ENCODE peak calls at places on chromosomes 1 and 21, in seven cellular contexts. T is breast epithelium, J is transverse colon, M is esophagus muscularis mucosa, I is GM23338, E is sigmoid colon, B is H1. N is an unnamed sample.

GRCh38 chr21:35222541-35222941 is 173.4 kb upstream of the RUNX1 start:
- DNase-seq in T (no peak), J (no peak), M (no peak), I (no peak), E (no peak), B (no peak), N (no peak)

GRCh38 chr1:82486969-82487368 is 686.2 kb downstream of the ADGRL2 start:
- DNase-seq in T (no peak), J (no peak), M (no peak), I (no peak), E (no peak), B (no peak), N (no peak)

GRCh38 chr1:48817505-48818114 is 40.9 kb upstream of the BEND5 start:
- DNase-seq in T (peak; percentile 52), J (peak; percentile 56), M (no peak), I (peak; percentile 83), E (peak; percentile 71), B (peak; percentile 76), N (peak; percentile 71)

GRCh38 chr1:223714421-223714724 is 2.0 kb downstream of the CAPN2 start:
- DNase-seq in T (no peak), J (peak; percentile 2), M (no peak), I (no peak), E (no peak), B (no peak), N (no peak)

GRCh38 chr1:50493710-50494109 is 70.5 kb upstream of the DMRTA2 start:
- DNase-seq in T (no peak), J (peak; percentile 41), M (no peak), I (no peak), E (no peak), B (no peak), N (no peak)

GRCh38 chr1:172380441-172381244 is 39.8 kb upstream of the C1orf105 start:
- DNase-seq in T (no peak), J (no peak), M (no peak), I (no peak), E (no peak), B (no peak), N (no peak)

GRCh38 chr1:201565771-201566528 is 27.0 kb downstream of the NAV1 start:
- DNase-seq in T (no peak), J (no peak), M (no peak), I (no peak), E (peak; percentile 63), B (no peak), N (no peak)

GRCh38 chr1:57124768-57125446 is 159.1 kb upstream of the C8B start:
- DNase-seq in T (no peak), J (no peak), M (no peak), I (no peak), E (no peak), B (no peak), N (no peak)

GRCh38 chr1:17335821-17336718 is 28.1 kb downstream of the PADI4 start:
- DNase-seq in T (peak; percentile 54), J (peak; percentile 69), M (no peak), I (peak; percentile 94), E (peak; percentile 63), B (peak; percentile 96), N (peak; percentile 69)

GRCh38 chr1:17328855-17329254 is 20.9 kb downstream of the PADI4 start:
- DNase-seq in T (no peak), J (no peak), M (no peak), I (no peak), E (no peak), B (no peak), N (no peak)

GRCh38 chr1:17330856-17331255 is 22.9 kb downstream of the PADI4 start:
- DNase-seq in T (no peak), J (no peak), M (no peak), I (no peak), E (no peak), B (no peak), N (no peak)

GRCh38 chr1:17329610-17330009 is 21.6 kb downstream of the PADI4 start:
- DNase-seq in T (no peak), J (no peak), M (no peak), I (no peak), E (no peak), B (no peak), N (no peak)

DNA sequence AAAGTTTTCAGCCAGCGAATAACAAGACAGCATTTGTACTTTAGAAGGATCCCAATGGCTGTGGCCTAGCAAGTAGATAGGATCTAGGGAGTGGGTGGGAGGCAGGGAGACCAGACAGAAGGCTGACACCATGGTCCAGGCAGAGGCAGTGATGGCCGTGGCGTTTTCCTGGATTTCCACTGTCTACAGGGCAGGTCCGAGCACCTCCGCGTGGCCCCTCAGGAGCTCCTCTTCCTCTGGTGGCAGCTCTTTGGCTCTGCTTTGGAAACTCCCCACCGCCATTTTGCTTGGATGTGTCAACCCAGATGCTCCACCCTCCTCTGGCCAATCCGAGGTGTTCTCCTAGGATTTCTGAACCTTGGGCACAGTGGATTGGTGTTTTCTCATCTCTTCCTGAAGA is 25.1 kb downstream of the PADI4 start:
- DNase-seq in T (no peak), J (no peak), M (no peak), I (no peak), E (peak; percentile 46), B (no peak), N (no peak)
- TF ChIP-seq POLR2AphosphoS5 in T (no peak), J (no peak), M (no peak), I (no peak), E (no peak), B (no peak), N (no peak)

GRCh38 chr21:40925481-40925880 is 78.5 kb upstream of the DSCAM start:
- DNase-seq in T (no peak), J (no peak), M (peak; percentile 68), I (no peak), E (no peak), B (no peak), N (no peak)
- H3K4me1 ChIP-seq in T (no peaks in the 10 kb centered on the region), J (no peaks in the 10 kb centered on the region), M (no peaks in the 10 kb centered on the region), I (no peaks in the 10 kb centered on the region), E (no peaks in the 10 kb centered on the region), B (peaks cover 14% of the 10 kb centered on the region), N (no peaks in the 10 kb centered on the region)

DNA sequence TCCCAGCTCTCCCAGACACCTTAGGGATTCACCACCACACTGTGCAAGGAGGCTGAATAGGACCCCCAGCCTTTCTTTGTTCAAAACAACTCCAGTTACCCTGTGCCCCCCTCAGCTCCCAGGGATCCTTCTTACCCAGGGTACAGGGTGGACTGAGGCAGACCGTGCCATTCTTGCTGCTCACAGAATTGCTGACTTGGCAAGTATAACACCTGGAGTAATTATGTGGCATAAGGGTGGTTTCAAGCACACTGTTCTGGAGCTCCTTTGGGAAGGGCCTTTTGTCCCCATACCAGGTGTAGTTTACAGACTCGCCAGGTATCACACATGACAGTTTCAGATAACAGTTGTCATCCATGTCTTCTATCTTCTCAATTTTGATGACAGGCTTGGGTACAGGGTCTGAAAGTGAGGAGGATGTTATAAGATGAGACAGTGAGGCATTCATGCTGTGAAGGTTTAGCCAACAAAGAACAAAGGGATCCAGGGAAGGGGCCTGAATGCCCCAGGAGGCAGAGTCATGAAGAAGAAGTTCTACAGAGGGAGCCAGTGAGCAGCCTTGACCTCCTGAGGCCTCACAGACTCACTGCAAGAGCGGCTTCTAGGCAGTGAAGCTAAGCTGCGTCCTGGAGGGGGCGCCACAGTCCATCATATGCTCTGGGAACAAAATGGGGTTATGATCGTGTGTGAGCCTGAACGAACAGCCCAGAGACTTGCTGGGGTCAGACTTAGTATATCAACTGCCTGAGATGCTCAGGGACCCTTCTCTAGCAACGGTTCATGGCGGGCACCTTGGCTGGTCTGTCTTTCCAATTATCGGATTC is 30.3 kb downstream of the CD48 start:
- DNase-seq in T (no peak), J (peak; percentile 88), M (no peak), I (peak; percentile 98), E (peak; percentile 70), B (peak; percentile 92), N (peak; percentile 71)
- TF ChIP-seq POLR2AphosphoS5 in T (no peak), J (no peak), M (no peak), I (no peak), E (no peak), B (no peak), N (no peak)

DNA sequence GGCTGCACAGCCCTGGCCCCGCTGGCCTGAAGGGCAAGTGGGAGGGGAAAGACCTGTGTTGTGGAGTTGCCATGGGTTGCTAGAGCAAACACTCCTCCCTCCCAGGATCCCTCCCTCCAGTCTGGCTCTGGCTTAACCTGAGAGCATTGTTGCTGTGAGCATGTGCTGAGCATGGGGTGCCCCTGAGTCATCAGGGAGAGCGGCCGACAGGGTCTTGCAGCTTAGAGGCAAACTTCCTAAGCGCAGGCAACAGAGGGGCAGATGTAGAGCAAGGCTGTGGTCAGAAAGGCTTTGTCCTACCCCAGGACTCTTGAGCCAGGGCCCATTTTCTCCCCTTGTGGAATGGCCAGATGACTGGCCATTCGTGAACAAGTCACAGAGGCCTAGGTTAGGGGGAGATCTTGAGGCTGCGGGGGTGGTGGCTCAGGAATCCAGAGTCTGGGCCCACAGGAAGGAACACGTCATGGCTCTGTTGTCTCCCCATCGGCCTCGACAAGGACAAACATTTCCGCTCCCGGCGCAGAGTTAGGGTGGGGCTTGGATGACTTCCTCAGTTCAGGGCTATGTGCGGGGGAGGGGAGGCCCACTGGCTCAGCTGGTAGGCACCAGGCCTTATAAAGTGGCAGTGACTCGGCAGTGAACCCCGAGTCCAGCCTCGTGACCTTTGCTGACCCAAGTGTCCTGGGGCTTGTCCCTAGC is 362 bp upstream of the DYNLT4 start:
- DNase-seq in T (peak; percentile 97), J (peak; percentile 97), M (peak; percentile 99), I (peak; percentile 90), E (peak; percentile 98), B (no peak), N (peak; percentile 95)
- H3K4me1 ChIP-seq in T (peaks cover 33% of the 10 kb centered on the region), J (peaks cover 39% of the 10 kb centered on the region), M (peaks cover 86% of the 10 kb centered on the region), I (peaks cover 32% of the 10 kb centered on the region), E (peaks cover 50% of the 10 kb centered on the region), B (peaks cover 26% of the 10 kb centered on the region), N (peaks cover 74% of the 10 kb centered on the region)

GRCh38 chr1:16021681-16022080 is at the start of gene CLCNKA:
- DNase-seq in T (no peak), J (no peak), M (no peak), I (no peak), E (no peak), B (no peak), N (peak; percentile 54)

GRCh38 chr1:16018749-16019515 is 1.1 kb upstream of the HSPB7 start:
- DNase-seq in T (no peak), J (no peak), M (no peak), I (no peak), E (no peak), B (no peak), N (no peak)

GRCh38 chr1:16020325-16020724 is 1.5 kb upstream of the CLCNKA start:
- DNase-seq in T (no peak), J (no peak), M (no peak), I (no peak), E (no peak), B (no peak), N (no peak)

GRCh38 chr1:16018308-16018707 is 465 bp upstream of the HSPB7 start:
- DNase-seq in T (no peak), J (no peak), M (no peak), I (no peak), E (no peak), B (no peak), N (no peak)

GRCh38 chr1:16019580-16020277 is 1.9 kb upstream of the HSPB7 start:
- DNase-seq in T (no peak), J (no peak), M (no peak), I (no peak), E (peak; percentile 82), B (no peak), N (no peak)
- TF ChIP-seq POLR2AphosphoS5 in T (no peak), J (no peak), M (no peak), I (no peak), E (no peak), B (no peak), N (no peak)